ENCODE peak calls at places on chromosomes 11 and 22, in five cellular contexts. D, R, M, F and K are unnamed samples.

GRCh38 chr11:83195176-83195531 is 1.6 kb downstream of the ANKRD42 start:
- DNase-seq in D (no peak), R (no peak), M (peak), F (no peak), K (no peak)

GRCh38 chr22:49996192-49996531 is 16.4 kb downstream of the IL17REL start:
- DNase-seq in D (no peak), R (no peak), M (no peak), F (no peak), K (peak)

GRCh38 chr22:30159561-30160353 is 79.5 kb downstream of the HORMAD2 start:
- DNase-seq in D (no peak), R (peak), M (peak), F (peak), K (peak)

GRCh38 chr22:47967841-47968240 is 1205.4 kb downstream of the TBC1D22A start:
- DNase-seq in D (no peak), R (no peak), M (no peak), F (no peak), K (no peak)

GRCh38 chr11:68043349-68044144 is 4.7 kb downstream of the TCIRG1 start:
- DNase-seq in D (peak), R (peak), M (peak), F (no peak), K (peak)

GRCh38 chr11:492416-493226 is 14.4 kb downstream of the RNH1 start:
- DNase-seq in D (no peak), R (no peak), M (no peak), F (no peak), K (peak)

GRCh38 chr22:38172489-38173155 is 9.0 kb downstream of the PLA2G6 start:
- DNase-seq in D (no peak), R (peak), M (peak), F (peak), K (peak)

GRCh38 chr11:106249857-106250256 is 172.4 kb downstream of the AASDHPPT start:
- DNase-seq in D (no peak), R (no peak), M (no peak), F (no peak), K (no peak)

GRCh38 chr11:50030193-50030592 is 2.5 kb upstream of the OR4C45 start:
- DNase-seq in D (no peak), R (no peak), M (no peak), F (no peak), K (no peak)

GRCh38 chr22:46596032-46596441 is 24.1 kb upstream of the GRAMD4 start:
- DNase-seq in D (no peak), R (no peak), M (no peak), F (no peak), K (no peak)

GRCh38 chr11:80873309-80873999 is 1432.6 kb upstream of the TENM4 start:
- DNase-seq in D (no peak), R (peak), M (no peak), F (peak), K (no peak)

GRCh38 chr22:29343313-29343805 is 27.9 kb upstream of the RASL10A start:
- DNase-seq in D (no peak), R (peak), M (peak), F (no peak), K (peak)

GRCh38 chr11:31870609-31871309 is 59.6 kb upstream of the PAX6 start:
- DNase-seq in D (peak), R (peak), M (peak), F (peak), K (peak)

GRCh38 chr22:36743011-36743410 is 32.9 kb downstream of the IFT27 start:
- DNase-seq in D (peak), R (no peak), M (no peak), F (no peak), K (no peak)

GRCh38 chr11:67561971-67562560 is 21.5 kb upstream of the GSTP1 start:
- DNase-seq in D (no peak), R (no peak), M (peak), F (no peak), K (no peak)

GRCh38 chr11:95459268-95460040 is 228.5 kb upstream of the SESN3 start:
- DNase-seq in D (no peak), R (peak), M (no peak), F (peak), K (no peak)

GRCh38 chr22:18968011-18968749 is 32.1 kb upstream of the PRODH start:
- DNase-seq in D (peak), R (peak), M (peak), F (no peak), K (peak)

GRCh38 chr11:32143378-32143777 is 52.5 kb downstream of the RCN1 start:
- DNase-seq in D (no peak), R (no peak), M (no peak), F (no peak), K (no peak)

GRCh38 chr11:119863811-119864601 is 135.0 kb upstream of the NECTIN1 start:
- DNase-seq in D (peak), R (no peak), M (no peak), F (no peak), K (no peak)

DNA sequence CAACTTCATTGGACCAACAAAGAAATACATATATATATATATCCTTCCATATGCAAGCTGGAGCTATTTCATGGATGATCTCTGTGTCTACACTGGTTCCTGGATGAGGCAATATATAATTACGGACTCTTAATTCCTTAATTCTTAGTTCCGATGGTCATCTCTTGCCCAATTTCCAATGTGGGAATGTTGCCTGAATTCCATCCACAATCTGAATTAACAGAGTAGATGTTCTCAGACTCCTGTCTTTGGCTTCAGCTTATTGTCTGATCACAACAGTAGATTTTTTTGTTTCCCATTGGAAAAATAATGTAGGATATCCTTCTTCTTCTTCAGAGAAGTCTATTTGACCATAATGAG is 340.1 kb downstream of the ETS1 start:
- DNase-seq in D (no peak), R (no peak), M (no peak), F (no peak), K (no peak)
- H2AFZ ChIP-seq in D (no peak), R (no peak), M (no peak), F (no peak), K (no peak)

DNA sequence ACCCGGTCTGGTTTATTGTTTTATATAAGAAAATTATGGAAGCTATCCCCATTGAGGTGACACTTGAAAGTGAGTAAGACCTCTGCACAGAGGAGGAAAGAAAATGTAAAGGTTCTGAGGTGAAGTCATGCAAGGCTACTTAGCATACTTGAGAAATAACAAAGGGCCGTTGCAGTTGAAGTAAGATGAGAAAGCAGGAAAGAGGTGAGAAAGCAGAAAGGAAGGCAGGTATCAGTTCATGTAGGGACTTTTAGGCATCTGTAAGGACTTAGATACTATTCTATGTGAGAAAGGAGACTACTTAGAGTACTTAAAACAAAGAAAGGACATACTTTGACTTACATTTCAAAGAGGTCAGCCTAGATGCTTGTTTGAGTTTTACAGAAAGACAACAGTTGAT is 84.7 kb downstream of the CASP12 start:
- DNase-seq in D (no peak), R (no peak), M (no peak), F (no peak), K (no peak)
- TF ChIP-seq CTCF in D (no peak), R (no peak), M (no peak), F (no peak), K (no peak)

GRCh38 chr11:131800452-131800851 is 430.0 kb downstream of the NTM start:
- DNase-seq in D (no peak), R (no peak), M (no peak), F (no peak), K (no peak)

GRCh38 chr11:131807876-131808275 is 437.5 kb downstream of the NTM start:
- DNase-seq in D (no peak), R (no peak), M (no peak), F (no peak), K (no peak)

GRCh38 chr11:131796541-131796940 is 426.1 kb downstream of the NTM start:
- DNase-seq in D (no peak), R (no peak), M (no peak), F (no peak), K (no peak)

GRCh38 chr11:131802416-131802815 is 432.0 kb downstream of the NTM start:
- DNase-seq in D (peak), R (no peak), M (no peak), F (no peak), K (no peak)
- H2AFZ ChIP-seq in D (no peak), R (no peak), M (no peak), F (no peak), K (no peak)

DNA sequence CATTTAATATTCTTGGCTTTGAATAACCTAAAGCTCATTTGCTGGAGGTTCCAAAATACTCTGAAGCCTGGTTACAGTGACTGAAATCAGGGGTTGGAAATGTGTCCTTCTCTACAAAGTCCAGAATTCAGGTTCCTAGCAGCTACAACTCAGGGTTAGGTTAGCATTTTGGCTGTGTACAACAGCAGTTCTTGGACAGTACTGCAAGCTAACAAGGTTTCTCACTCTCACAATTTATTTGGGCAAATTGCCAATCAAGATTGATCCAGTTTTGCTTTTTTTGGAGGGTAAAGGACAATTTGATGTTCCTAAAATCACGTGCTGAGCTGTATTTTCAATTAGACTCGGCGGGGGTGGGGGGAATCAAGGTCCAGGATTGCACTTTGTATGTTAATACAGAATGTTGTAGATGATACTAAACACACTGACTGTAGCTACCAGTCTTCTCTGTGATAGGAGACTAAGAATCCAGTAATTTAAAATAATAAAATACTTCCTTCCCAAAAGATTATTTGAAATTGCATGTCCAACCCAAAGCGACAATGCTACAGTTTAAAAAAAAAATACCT is 49.7 kb upstream of the RAPSN start:
- DNase-seq in D (no peak), R (no peak), M (no peak), F (peak), K (no peak)
- TF ChIP-seq CTCF in D (no peak), R (no peak), M (no peak), F (no peak), K (no peak)

GRCh38 chr11:62646825-62647608 is 604 bp upstream of the GANAB start:
- DNase-seq in D (peak), R (no peak), M (no peak), F (no peak), K (peak)
- H2AFZ ChIP-seq in D (no peak), R (no peak), M (no peak), F (no peak), K (peak)

GRCh38 chr11:108121274-108122155 is at the start of gene ACAT1:
- DNase-seq in D (peak), R (peak), M (peak), F (peak), K (peak)
- TF ChIP-seq CTCF in D (peak), R (peak), M (peak), F (peak), K (no peak)

GRCh38 chr11:130042093-130042591 is 27.6 kb upstream of the APLP2 start:
- DNase-seq in D (no peak), R (peak), M (peak), F (peak), K (peak)
- H2AFZ ChIP-seq in D (no peak), R (peak), M (peak), F (peak), K (no peak)

DNA sequence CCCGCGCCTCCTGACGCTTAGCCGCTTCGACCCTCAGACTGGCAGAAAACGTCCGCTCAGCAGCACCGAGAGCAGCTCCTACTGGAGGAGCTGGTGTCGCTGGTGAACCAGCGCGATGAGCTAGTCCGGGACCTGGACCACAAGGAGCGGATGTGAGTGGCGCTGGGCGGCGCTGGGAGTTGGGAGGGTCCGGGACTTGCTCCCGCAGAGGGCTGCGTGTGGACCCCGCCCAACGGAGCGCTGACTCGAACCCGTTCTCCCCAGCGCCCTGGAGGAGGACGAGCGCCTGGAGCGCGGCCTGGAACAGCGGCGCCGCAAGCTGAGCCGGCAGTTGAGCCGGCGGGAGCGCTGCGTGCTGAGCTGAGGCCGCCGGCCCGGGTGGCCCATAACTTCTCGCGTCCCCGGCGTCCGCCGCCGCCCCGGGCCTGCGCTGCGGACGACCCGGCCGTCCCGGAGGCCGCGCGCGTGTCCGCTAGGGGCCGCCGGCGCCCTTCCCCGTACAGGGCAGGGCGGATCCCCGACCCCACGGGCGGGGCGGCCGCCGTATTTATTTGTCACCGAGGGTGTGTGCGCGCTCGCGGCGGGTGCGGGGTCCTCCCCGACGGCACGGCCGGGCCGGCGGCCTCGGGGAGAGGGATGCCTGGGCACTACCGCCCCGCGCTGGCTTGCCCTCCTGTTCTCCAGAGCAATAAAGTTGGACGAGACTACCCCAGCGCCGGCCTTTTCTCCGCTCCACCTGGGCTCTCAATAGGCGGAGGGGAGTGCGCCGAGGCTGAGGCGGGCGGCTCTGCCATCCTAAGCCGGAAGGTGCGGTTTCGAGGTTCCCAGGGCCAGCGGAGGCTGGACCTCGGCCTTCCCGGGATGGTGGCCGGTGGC is 3.4 kb downstream of the KCNK7 start:
- DNase-seq in D (peak), R (peak), M (peak), F (peak), K (peak)
- TF ChIP-seq CTCF in D (peak), R (no peak), M (no peak), F (peak), K (no peak)

DNA sequence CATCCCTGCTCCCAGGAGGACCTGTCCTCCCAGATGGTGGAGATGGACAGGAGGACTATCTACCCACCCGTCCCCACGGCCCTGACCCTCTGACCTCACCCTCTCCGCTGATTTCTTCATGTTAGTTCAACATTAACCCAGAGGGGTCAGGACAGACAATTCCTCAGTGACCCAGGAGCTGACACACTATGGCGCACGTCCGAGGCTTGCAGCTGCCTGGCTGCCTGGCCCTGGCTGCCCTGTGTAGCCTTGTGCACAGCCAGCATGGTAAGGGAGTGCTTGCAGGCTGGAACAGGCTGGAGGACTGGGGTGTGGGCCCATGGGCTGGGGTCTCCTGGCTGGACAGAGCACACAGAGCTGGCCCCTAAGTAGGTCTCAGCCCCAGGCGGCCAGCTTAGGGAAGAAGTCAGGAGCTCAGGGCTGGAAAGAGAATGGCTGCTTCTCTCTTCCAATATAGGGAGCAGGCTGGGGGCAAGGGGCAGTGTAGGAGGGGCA is at the start of gene F2:
- DNase-seq in D (no peak), R (no peak), M (no peak), F (no peak), K (peak)
- H2AFZ ChIP-seq in D (no peak), R (peak), M (peak), F (peak), K (peak)